ENCODE peak calls at places on chromosomes 12 and 14, in eight cellular contexts. K is hepatocyte, Z is heart right ventricle, E is right atrium auricular region, V is neural progenitor cell, Q is H1, Y is lower lobe of right lung, D is tibial artery. U is an unnamed sample.

GRCh38 chr14:36505193-36505815 is 14.7 kb downstream of the NKX2-1 start:
- DNase-seq in K (peak; percentile 23), Z (no peak), E (peak; percentile 42), V (peak; percentile 72), Q (no peak), Y (peak; percentile 73), D (no peak), U (no peak)

GRCh38 chr12:128338344-128338743 is 71.4 kb downstream of the TMEM132C start:
- DNase-seq in K (peak; percentile 26), Z (no peak), E (no peak), V (peak; percentile 53), Q (no peak), Y (no peak), D (no peak), U (no peak)

GRCh38 chr12:130183585-130184370 is 21.5 kb downstream of the FZD10 start:
- DNase-seq in K (no peak), Z (no peak), E (no peak), V (no peak), Q (no peak), Y (no peak), D (no peak), U (no peak)

GRCh38 chr12:6836851-6837250 is 3.9 kb upstream of the GNB3 start:
- DNase-seq in K (no peak), Z (no peak), E (no peak), V (no peak), Q (no peak), Y (no peak), D (no peak), U (no peak)

GRCh38 chr12:27221625-27222387 is 22.3 kb upstream of the STK38L start:
- DNase-seq in K (no peak), Z (no peak), E (no peak), V (no peak), Q (no peak), Y (no peak), D (no peak), U (no peak)

GRCh38 chr12:124527861-124528561 is 39.4 kb downstream of the NCOR2 start:
- DNase-seq in K (no peak), Z (no peak), E (no peak), V (no peak), Q (no peak), Y (no peak), D (no peak), U (no peak)

GRCh38 chr14:65946494-65946893 is 534.0 kb downstream of the FUT8 start:
- DNase-seq in K (no peak), Z (no peak), E (no peak), V (no peak), Q (no peak), Y (no peak), D (no peak), U (no peak)

GRCh38 chr14:64970776-64971451 is 1.2 kb downstream of the RAB15 start:
- DNase-seq in K (peak; percentile 34), Z (no peak), E (no peak), V (no peak), Q (no peak), Y (no peak), D (no peak), U (no peak)

GRCh38 chr12:80356092-80356491 is 87.9 kb upstream of the PTPRQ start:
- DNase-seq in K (no peak), Z (no peak), E (no peak), V (no peak), Q (no peak), Y (no peak), D (no peak), U (no peak)

GRCh38 chr12:32032205-32032810 is 73.1 kb downstream of the RESF1 start:
- DNase-seq in K (peak; percentile 41), Z (no peak), E (no peak), V (no peak), Q (no peak), Y (no peak), D (no peak), U (no peak)

GRCh38 chr12:66035289-66035961 is 95.1 kb downstream of the LLPH start:
- DNase-seq in K (peak; percentile 45), Z (no peak), E (no peak), V (peak; percentile 27), Q (no peak), Y (no peak), D (no peak), U (no peak)

GRCh38 chr12:64627781-64628180 is 17.5 kb downstream of the RASSF3 start:
- DNase-seq in K (no peak), Z (no peak), E (no peak), V (no peak), Q (no peak), Y (no peak), D (no peak), U (no peak)

GRCh38 chr12:117466677-117467362 is 105.4 kb upstream of the NOS1 start:
- DNase-seq in K (peak; percentile 38), Z (no peak), E (no peak), V (no peak), Q (no peak), Y (no peak), D (no peak), U (no peak)

GRCh38 chr12:65248656-65249633 is 29.5 kb upstream of the MSRB3 start:
- DNase-seq in K (no peak), Z (no peak), E (no peak), V (no peak), Q (no peak), Y (no peak), D (no peak), U (no peak)

GRCh38 chr12:26614217-26614616 is 218.8 kb downstream of the ITPR2 start:
- DNase-seq in K (peak; percentile 21), Z (peak; percentile 14), E (no peak), V (peak; percentile 53), Q (peak; percentile 58), Y (no peak), D (no peak), U (no peak)

GRCh38 chr12:10497602-10498001 is 8.1 kb upstream of the EIF2S3B start:
- DNase-seq in K (no peak), Z (no peak), E (no peak), V (no peak), Q (no peak), Y (no peak), D (no peak), U (no peak)

GRCh38 chr12:56836800-56837663 is 73.9 kb downstream of the HSD17B6 start:
- DNase-seq in K (no peak), Z (no peak), E (no peak), V (no peak), Q (no peak), Y (no peak), D (no peak), U (no peak)

GRCh38 chr12:50507930-50508329 is 3.1 kb downstream of the DIP2B start:
- DNase-seq in K (no peak), Z (no peak), E (no peak), V (no peak), Q (no peak), Y (no peak), D (no peak), U (no peak)
- H3K4me1 ChIP-seq in K (peaks cover 43% of the 10 kb centered on the region), Z (peaks cover 43% of the 10 kb centered on the region), E (peaks cover 57% of the 10 kb centered on the region), V (peaks cover 12% of the 10 kb centered on the region), Q (peaks cover 2% of the 10 kb centered on the region), Y (peaks cover 44% of the 10 kb centered on the region), D (no peaks in the 10 kb centered on the region), U (peaks cover 47% of the 10 kb centered on the region)

DNA sequence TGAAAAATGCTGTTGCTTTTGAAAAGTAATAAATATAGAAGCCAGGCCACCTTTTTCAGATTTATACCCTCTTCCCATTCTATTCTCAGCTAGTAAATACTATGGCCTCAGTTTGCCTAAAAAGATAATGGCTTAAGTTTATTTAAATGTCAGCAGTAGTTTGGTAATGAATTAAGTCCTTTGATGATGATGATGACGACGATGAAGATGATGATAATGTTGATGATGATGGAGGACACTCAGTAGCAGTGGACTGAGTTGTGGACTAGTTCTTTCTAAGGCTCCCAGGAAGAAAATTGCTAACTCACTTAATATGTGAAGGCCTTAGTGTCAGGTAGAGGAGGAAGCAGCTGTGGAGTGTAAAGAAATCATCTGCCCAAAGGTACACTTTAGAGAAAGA is 23.5 kb downstream of the SUSD6 start:
- DNase-seq in K (no peak), Z (no peak), E (no peak), V (no peak), Q (no peak), Y (no peak), D (no peak), U (no peak)
- H3K27ac ChIP-seq in K (peak overlapping the region; percentile 28), Z (peak overlapping the region; percentile 44), E (peak overlapping the region; percentile 66), V (no peak overlapping the region), Q (no peak overlapping the region), Y (no peak overlapping the region), D (peak overlapping the region; percentile 61), U (peak overlapping the region; percentile 64)

DNA sequence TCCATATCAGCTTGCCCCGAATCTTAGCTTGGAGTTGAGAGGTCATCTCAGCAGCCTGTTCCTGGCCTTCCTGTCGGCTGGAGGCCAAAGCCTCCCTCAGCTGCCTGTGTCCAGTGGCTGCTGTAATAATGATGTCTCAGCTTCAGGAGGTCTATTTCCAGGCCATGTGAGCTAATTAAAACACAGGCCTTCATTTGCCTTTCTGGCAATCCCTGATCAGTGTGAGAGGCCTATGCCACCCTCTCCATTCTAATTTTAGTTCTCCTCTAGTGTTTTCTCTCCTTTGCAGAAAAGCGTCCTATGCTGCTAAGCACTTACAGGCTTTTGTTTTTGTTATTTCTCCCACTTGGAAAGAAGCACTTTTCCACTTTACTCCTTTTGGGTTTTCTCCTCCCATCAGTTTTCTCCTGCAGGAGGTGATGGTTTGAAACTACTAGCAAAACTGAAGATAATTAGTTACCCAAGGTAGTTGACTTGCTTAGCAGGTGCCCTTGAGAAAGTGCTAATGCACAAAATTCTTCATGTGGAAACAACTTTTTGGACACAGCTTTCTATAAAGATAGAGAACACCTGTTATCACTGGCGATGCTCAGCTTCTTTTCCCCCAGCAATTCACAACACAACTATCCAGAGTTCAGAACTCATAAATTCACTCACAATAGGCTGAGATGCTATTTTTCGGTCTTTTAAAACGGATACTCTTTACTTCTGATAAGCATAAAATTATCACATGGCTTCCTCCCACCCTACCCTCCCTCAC is 255.3 kb upstream of the GARIN6 start:
- DNase-seq in K (no peak), Z (no peak), E (no peak), V (no peak), Q (no peak), Y (no peak), D (no peak), U (no peak)
- H3K4me1 ChIP-seq in K (no peaks in the 10 kb centered on the region), Z (no peaks in the 10 kb centered on the region), E (no peaks in the 10 kb centered on the region), V (peaks cover 6% of the 10 kb centered on the region), Q (no peaks in the 10 kb centered on the region), Y (no peaks in the 10 kb centered on the region), D (no peaks in the 10 kb centered on the region), U (no peaks in the 10 kb centered on the region)

DNA sequence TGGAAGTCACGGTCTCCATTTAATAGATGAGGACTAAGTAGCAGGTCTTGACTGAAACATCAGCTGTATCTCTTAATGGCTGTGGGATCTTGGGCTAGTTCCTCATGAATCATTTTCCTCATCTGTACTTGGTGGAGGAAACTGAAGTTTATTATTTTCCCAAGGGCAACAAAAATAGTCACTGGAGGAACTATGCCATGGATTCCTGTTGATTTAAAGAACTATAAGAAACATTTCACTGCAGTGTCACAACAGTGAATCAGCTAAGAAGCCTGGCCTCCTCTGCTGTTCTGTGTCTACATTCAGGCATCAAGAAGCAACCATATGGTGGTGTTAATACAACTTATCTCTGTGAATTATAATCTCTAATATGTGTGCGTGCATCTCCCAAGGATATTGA is 200.5 kb downstream of the STXBP6 start:
- DNase-seq in K (no peak), Z (no peak), E (no peak), V (no peak), Q (no peak), Y (no peak), D (no peak), U (no peak)
- H3K27ac ChIP-seq in K (no peak overlapping the region), Z (no peak overlapping the region), E (no peak overlapping the region), V (no peak overlapping the region), Q (no peak overlapping the region), Y (no peak overlapping the region), D (no peak overlapping the region), U (no peak overlapping the region)

GRCh38 chr12:113093409-113094101 is 37.0 kb downstream of the DTX1 start:
- DNase-seq in K (no peak), Z (no peak), E (no peak), V (no peak), Q (no peak), Y (no peak), D (no peak), U (no peak)
- H3K4me1 ChIP-seq in K (no peaks in the 10 kb centered on the region), Z (peaks cover 8% of the 10 kb centered on the region), E (peaks cover 14% of the 10 kb centered on the region), V (peaks cover 9% of the 10 kb centered on the region), Q (peaks cover 7% of the 10 kb centered on the region), Y (peaks cover 12% of the 10 kb centered on the region), D (no peaks in the 10 kb centered on the region), U (peaks cover 3% of the 10 kb centered on the region)